ENCODE peak calls at places on chromosome 17, in seven cellular contexts. One of them, this sample, is unnamed.

GRCh38 chr17:11551442-11551841 is 46.8 kb upstream of the DNAH9 start:
- DNase-seq in EL: no peak
- DNase-seq in stimulated activated CD8-positive, alpha-beta memory T cell treated with anti-CD3 and anti-CD28 coated beads, Interleukin-7, amount 100 ng/mL, for 24 hours: no peak
- DNase-seq in T-helper 17 cell: no peak
- DNase-seq in activated naive CD8-positive, alpha-beta T cell treated with anti-CD3 and anti-CD28 coated beads for 36 hours: no peak
- DNase-seq in naive thymus-derived CD8-positive, alpha-beta T cell: no peak
- DNase-seq in COR-L47: no peak
- DNase-seq in this sample: no peak

GRCh38 chr17:62857526-62857925 is 49.4 kb upstream of the MARCHF10 start:
- DNase-seq in stimulated activated CD8-positive, alpha-beta memory T cell treated with anti-CD3 and anti-CD28 coated beads, Interleukin-7, amount 100 ng/mL, for 24 hours: no peak
- DNase-seq in COR-L47: no peak
- DNase-seq in activated naive CD8-positive, alpha-beta T cell treated with anti-CD3 and anti-CD28 coated beads for 36 hours: no peak
- DNase-seq in EL: no peak
- DNase-seq in naive thymus-derived CD8-positive, alpha-beta T cell: no peak
- DNase-seq in T-helper 17 cell: no peak
- DNase-seq in this sample: no peak

GRCh38 chr17:73336613-73337400 is 25.0 kb upstream of the CDC42EP4 start:
- DNase-seq in COR-L47: no peak
- DNase-seq in naive thymus-derived CD8-positive, alpha-beta T cell: no peak
- DNase-seq in EL: no peak
- DNase-seq in T-helper 17 cell: no peak
- DNase-seq in activated naive CD8-positive, alpha-beta T cell treated with anti-CD3 and anti-CD28 coated beads for 36 hours: no peak
- DNase-seq in stimulated activated CD8-positive, alpha-beta memory T cell treated with anti-CD3 and anti-CD28 coated beads, Interleukin-7, amount 100 ng/mL, for 24 hours: no peak
- DNase-seq in this sample: no peak

GRCh38 chr17:1958134-1958881 is 66.8 kb downstream of the RTN4RL1 start:
- DNase-seq in stimulated activated CD8-positive, alpha-beta memory T cell treated with anti-CD3 and anti-CD28 coated beads, Interleukin-7, amount 100 ng/mL, for 24 hours: no peak
- DNase-seq in COR-L47: no peak
- DNase-seq in T-helper 17 cell: no peak
- DNase-seq in naive thymus-derived CD8-positive, alpha-beta T cell: no peak
- DNase-seq in EL: no peak
- DNase-seq in activated naive CD8-positive, alpha-beta T cell treated with anti-CD3 and anti-CD28 coated beads for 36 hours: no peak
- DNase-seq in this sample: peak

GRCh38 chr17:10792156-10792555 is 11.7 kb downstream of the TMEM238L start:
- DNase-seq in COR-L47: no peak
- DNase-seq in T-helper 17 cell: no peak
- DNase-seq in EL: no peak
- DNase-seq in stimulated activated CD8-positive, alpha-beta memory T cell treated with anti-CD3 and anti-CD28 coated beads, Interleukin-7, amount 100 ng/mL, for 24 hours: no peak
- DNase-seq in naive thymus-derived CD8-positive, alpha-beta T cell: no peak
- DNase-seq in activated naive CD8-positive, alpha-beta T cell treated with anti-CD3 and anti-CD28 coated beads for 36 hours: no peak
- DNase-seq in this sample: no peak

GRCh38 chr17:8488931-8489330 is 53.2 kb downstream of the NDEL1 start:
- DNase-seq in T-helper 17 cell: no peak
- DNase-seq in naive thymus-derived CD8-positive, alpha-beta T cell: no peak
- DNase-seq in COR-L47: no peak
- DNase-seq in activated naive CD8-positive, alpha-beta T cell treated with anti-CD3 and anti-CD28 coated beads for 36 hours: no peak
- DNase-seq in EL: peak
- DNase-seq in stimulated activated CD8-positive, alpha-beta memory T cell treated with anti-CD3 and anti-CD28 coated beads, Interleukin-7, amount 100 ng/mL, for 24 hours: no peak
- DNase-seq in this sample: peak

GRCh38 chr17:12730421-12730820 is 58.9 kb upstream of the ARHGAP44 start:
- DNase-seq in EL: no peak
- DNase-seq in COR-L47: no peak
- DNase-seq in activated naive CD8-positive, alpha-beta T cell treated with anti-CD3 and anti-CD28 coated beads for 36 hours: no peak
- DNase-seq in naive thymus-derived CD8-positive, alpha-beta T cell: no peak
- DNase-seq in T-helper 17 cell: no peak
- DNase-seq in stimulated activated CD8-positive, alpha-beta memory T cell treated with anti-CD3 and anti-CD28 coated beads, Interleukin-7, amount 100 ng/mL, for 24 hours: no peak
- DNase-seq in this sample: no peak

GRCh38 chr17:80678621-80679020 is 134.0 kb downstream of the RPTOR start:
- DNase-seq in activated naive CD8-positive, alpha-beta T cell treated with anti-CD3 and anti-CD28 coated beads for 36 hours: peak
- DNase-seq in EL: peak
- DNase-seq in T-helper 17 cell: no peak
- DNase-seq in stimulated activated CD8-positive, alpha-beta memory T cell treated with anti-CD3 and anti-CD28 coated beads, Interleukin-7, amount 100 ng/mL, for 24 hours: no peak
- DNase-seq in COR-L47: no peak
- DNase-seq in naive thymus-derived CD8-positive, alpha-beta T cell: no peak
- DNase-seq in this sample: no peak

GRCh38 chr17:58531661-58532554 is 17.5 kb upstream of the MTMR4 start:
- DNase-seq in T-helper 17 cell: peak
- DNase-seq in COR-L47: peak
- DNase-seq in stimulated activated CD8-positive, alpha-beta memory T cell treated with anti-CD3 and anti-CD28 coated beads, Interleukin-7, amount 100 ng/mL, for 24 hours: no peak
- DNase-seq in activated naive CD8-positive, alpha-beta T cell treated with anti-CD3 and anti-CD28 coated beads for 36 hours: peak
- DNase-seq in naive thymus-derived CD8-positive, alpha-beta T cell: peak
- DNase-seq in EL: peak
- DNase-seq in this sample: no peak

GRCh38 chr17:80855968-80856862 is 135.4 kb upstream of the CHMP6 start:
- DNase-seq in naive thymus-derived CD8-positive, alpha-beta T cell: no peak
- DNase-seq in T-helper 17 cell: peak
- DNase-seq in stimulated activated CD8-positive, alpha-beta memory T cell treated with anti-CD3 and anti-CD28 coated beads, Interleukin-7, amount 100 ng/mL, for 24 hours: peak
- DNase-seq in activated naive CD8-positive, alpha-beta T cell treated with anti-CD3 and anti-CD28 coated beads for 36 hours: peak
- DNase-seq in EL: peak
- DNase-seq in COR-L47: no peak
- DNase-seq in this sample: peak

GRCh38 chr17:55454906-55455474 is 33.4 kb upstream of the MMD start:
- DNase-seq in stimulated activated CD8-positive, alpha-beta memory T cell treated with anti-CD3 and anti-CD28 coated beads, Interleukin-7, amount 100 ng/mL, for 24 hours: no peak
- DNase-seq in activated naive CD8-positive, alpha-beta T cell treated with anti-CD3 and anti-CD28 coated beads for 36 hours: no peak
- DNase-seq in COR-L47: no peak
- DNase-seq in naive thymus-derived CD8-positive, alpha-beta T cell: no peak
- DNase-seq in EL: peak
- DNase-seq in T-helper 17 cell: no peak
- DNase-seq in this sample: peak

GRCh38 chr17:76968707-76969597 is 100.7 kb downstream of the MGAT5B start:
- DNase-seq in EL: no peak
- DNase-seq in T-helper 17 cell: peak
- DNase-seq in activated naive CD8-positive, alpha-beta T cell treated with anti-CD3 and anti-CD28 coated beads for 36 hours: peak
- DNase-seq in naive thymus-derived CD8-positive, alpha-beta T cell: peak
- DNase-seq in COR-L47: peak
- DNase-seq in stimulated activated CD8-positive, alpha-beta memory T cell treated with anti-CD3 and anti-CD28 coated beads, Interleukin-7, amount 100 ng/mL, for 24 hours: peak
- DNase-seq in this sample: no peak

GRCh38 chr17:21042434-21043295 is at the start of gene USP22:
- DNase-seq in T-helper 17 cell: no peak
- DNase-seq in activated naive CD8-positive, alpha-beta T cell treated with anti-CD3 and anti-CD28 coated beads for 36 hours: peak
- DNase-seq in stimulated activated CD8-positive, alpha-beta memory T cell treated with anti-CD3 and anti-CD28 coated beads, Interleukin-7, amount 100 ng/mL, for 24 hours: no peak
- DNase-seq in naive thymus-derived CD8-positive, alpha-beta T cell: no peak
- DNase-seq in EL: no peak
- DNase-seq in COR-L47: peak
- DNase-seq in this sample: no peak

GRCh38 chr17:8120520-8121443 is 2.5 kb upstream of the ALOXE3 start:
- DNase-seq in T-helper 17 cell: peak
- DNase-seq in stimulated activated CD8-positive, alpha-beta memory T cell treated with anti-CD3 and anti-CD28 coated beads, Interleukin-7, amount 100 ng/mL, for 24 hours: no peak
- DNase-seq in naive thymus-derived CD8-positive, alpha-beta T cell: peak
- DNase-seq in activated naive CD8-positive, alpha-beta T cell treated with anti-CD3 and anti-CD28 coated beads for 36 hours: peak
- DNase-seq in COR-L47: no peak
- DNase-seq in EL: peak
- DNase-seq in this sample: no peak

GRCh38 chr17:45221997-45222272 is 250 bp downstream of the FMNL1 start:
- DNase-seq in T-helper 17 cell: no peak
- DNase-seq in EL: no peak
- DNase-seq in activated naive CD8-positive, alpha-beta T cell treated with anti-CD3 and anti-CD28 coated beads for 36 hours: no peak
- DNase-seq in COR-L47: no peak
- DNase-seq in stimulated activated CD8-positive, alpha-beta memory T cell treated with anti-CD3 and anti-CD28 coated beads, Interleukin-7, amount 100 ng/mL, for 24 hours: no peak
- DNase-seq in naive thymus-derived CD8-positive, alpha-beta T cell: no peak
- DNase-seq in this sample: no peak

GRCh38 chr17:75566456-75567233 is 21.0 kb upstream of the MYO15B start:
- DNase-seq in naive thymus-derived CD8-positive, alpha-beta T cell: no peak
- DNase-seq in activated naive CD8-positive, alpha-beta T cell treated with anti-CD3 and anti-CD28 coated beads for 36 hours: no peak
- DNase-seq in EL: no peak
- DNase-seq in stimulated activated CD8-positive, alpha-beta memory T cell treated with anti-CD3 and anti-CD28 coated beads, Interleukin-7, amount 100 ng/mL, for 24 hours: no peak
- DNase-seq in COR-L47: no peak
- DNase-seq in T-helper 17 cell: no peak
- DNase-seq in this sample: no peak

GRCh38 chr17:29546085-29546484 is 20.8 kb downstream of the ABHD15 start:
- DNase-seq in naive thymus-derived CD8-positive, alpha-beta T cell: no peak
- DNase-seq in activated naive CD8-positive, alpha-beta T cell treated with anti-CD3 and anti-CD28 coated beads for 36 hours: no peak
- DNase-seq in EL: no peak
- DNase-seq in stimulated activated CD8-positive, alpha-beta memory T cell treated with anti-CD3 and anti-CD28 coated beads, Interleukin-7, amount 100 ng/mL, for 24 hours: no peak
- DNase-seq in T-helper 17 cell: no peak
- DNase-seq in COR-L47: no peak
- DNase-seq in this sample: no peak

GRCh38 chr17:45426561-45426960 is 6.1 kb downstream of the ARHGAP27 start:
- DNase-seq in COR-L47: no peak
- DNase-seq in EL: no peak
- DNase-seq in T-helper 17 cell: no peak
- DNase-seq in activated naive CD8-positive, alpha-beta T cell treated with anti-CD3 and anti-CD28 coated beads for 36 hours: no peak
- DNase-seq in naive thymus-derived CD8-positive, alpha-beta T cell: no peak
- DNase-seq in stimulated activated CD8-positive, alpha-beta memory T cell treated with anti-CD3 and anti-CD28 coated beads, Interleukin-7, amount 100 ng/mL, for 24 hours: no peak
- DNase-seq in this sample: no peak

GRCh38 chr17:31314788-31315105 is 893 bp upstream of the EVI2B start:
- DNase-seq in EL: no peak
- DNase-seq in stimulated activated CD8-positive, alpha-beta memory T cell treated with anti-CD3 and anti-CD28 coated beads, Interleukin-7, amount 100 ng/mL, for 24 hours: no peak
- DNase-seq in naive thymus-derived CD8-positive, alpha-beta T cell: no peak
- DNase-seq in T-helper 17 cell: no peak
- DNase-seq in COR-L47: no peak
- DNase-seq in activated naive CD8-positive, alpha-beta T cell treated with anti-CD3 and anti-CD28 coated beads for 36 hours: no peak
- DNase-seq in this sample: no peak

GRCh38 chr17:77645441-77646430 is 312.8 kb upstream of the TNRC6C start:
- DNase-seq in COR-L47: no peak
- DNase-seq in naive thymus-derived CD8-positive, alpha-beta T cell: peak
- DNase-seq in T-helper 17 cell: no peak
- DNase-seq in EL: no peak
- DNase-seq in stimulated activated CD8-positive, alpha-beta memory T cell treated with anti-CD3 and anti-CD28 coated beads, Interleukin-7, amount 100 ng/mL, for 24 hours: peak
- DNase-seq in activated naive CD8-positive, alpha-beta T cell treated with anti-CD3 and anti-CD28 coated beads for 36 hours: peak
- DNase-seq in this sample: no peak

GRCh38 chr17:76781056-76781982 is 43.4 kb downstream of the MFSD11 start:
- DNase-seq in COR-L47: no peak
- DNase-seq in naive thymus-derived CD8-positive, alpha-beta T cell: no peak
- DNase-seq in activated naive CD8-positive, alpha-beta T cell treated with anti-CD3 and anti-CD28 coated beads for 36 hours: no peak
- DNase-seq in stimulated activated CD8-positive, alpha-beta memory T cell treated with anti-CD3 and anti-CD28 coated beads, Interleukin-7, amount 100 ng/mL, for 24 hours: no peak
- DNase-seq in T-helper 17 cell: no peak
- DNase-seq in EL: no peak
- DNase-seq in this sample: no peak

GRCh38 chr17:50107790-50108414 is 12.8 kb downstream of the PDK2 start:
- DNase-seq in EL: peak
- DNase-seq in COR-L47: no peak
- DNase-seq in stimulated activated CD8-positive, alpha-beta memory T cell treated with anti-CD3 and anti-CD28 coated beads, Interleukin-7, amount 100 ng/mL, for 24 hours: no peak
- DNase-seq in naive thymus-derived CD8-positive, alpha-beta T cell: no peak
- DNase-seq in activated naive CD8-positive, alpha-beta T cell treated with anti-CD3 and anti-CD28 coated beads for 36 hours: no peak
- DNase-seq in T-helper 17 cell: no peak
- DNase-seq in this sample: no peak

GRCh38 chr17:29588561-29589411 is 662 bp downstream of the GIT1 start:
- DNase-seq in stimulated activated CD8-positive, alpha-beta memory T cell treated with anti-CD3 and anti-CD28 coated beads, Interleukin-7, amount 100 ng/mL, for 24 hours: no peak
- DNase-seq in naive thymus-derived CD8-positive, alpha-beta T cell: peak
- DNase-seq in T-helper 17 cell: no peak
- DNase-seq in activated naive CD8-positive, alpha-beta T cell treated with anti-CD3 and anti-CD28 coated beads for 36 hours: peak
- DNase-seq in COR-L47: peak
- DNase-seq in EL: peak
- DNase-seq in this sample: no peak

GRCh38 chr17:304461-304860 is 48.1 kb downstream of the RPH3AL start:
- DNase-seq in COR-L47: no peak
- DNase-seq in stimulated activated CD8-positive, alpha-beta memory T cell treated with anti-CD3 and anti-CD28 coated beads, Interleukin-7, amount 100 ng/mL, for 24 hours: no peak
- DNase-seq in naive thymus-derived CD8-positive, alpha-beta T cell: no peak
- DNase-seq in activated naive CD8-positive, alpha-beta T cell treated with anti-CD3 and anti-CD28 coated beads for 36 hours: no peak
- DNase-seq in EL: no peak
- DNase-seq in T-helper 17 cell: no peak
- DNase-seq in this sample: no peak

GRCh38 chr17:10171581-10171981 is 26.8 kb downstream of the GAS7 start:
- DNase-seq in T-helper 17 cell: no peak
- DNase-seq in naive thymus-derived CD8-positive, alpha-beta T cell: no peak
- DNase-seq in activated naive CD8-positive, alpha-beta T cell treated with anti-CD3 and anti-CD28 coated beads for 36 hours: no peak
- DNase-seq in stimulated activated CD8-positive, alpha-beta memory T cell treated with anti-CD3 and anti-CD28 coated beads, Interleukin-7, amount 100 ng/mL, for 24 hours: no peak
- DNase-seq in COR-L47: no peak
- DNase-seq in EL: no peak
- DNase-seq in this sample: no peak

GRCh38 chr17:41702712-41703111 is 9.4 kb upstream of the GAST start:
- DNase-seq in activated naive CD8-positive, alpha-beta T cell treated with anti-CD3 and anti-CD28 coated beads for 36 hours: no peak
- DNase-seq in EL: no peak
- DNase-seq in COR-L47: no peak
- DNase-seq in stimulated activated CD8-positive, alpha-beta memory T cell treated with anti-CD3 and anti-CD28 coated beads, Interleukin-7, amount 100 ng/mL, for 24 hours: no peak
- DNase-seq in naive thymus-derived CD8-positive, alpha-beta T cell: no peak
- DNase-seq in T-helper 17 cell: no peak
- DNase-seq in this sample: no peak

This sample was measured in AG09319.